ENCODE peak calls at places on chromosome 21, in seven cellular contexts. N is GM13977, V is upper lobe of right lung, A is pancreas, R is foreskin fibroblast, H is AG04450, I is fibroblast of the aortic adventitia. P is an unnamed sample.

GRCh38 chr21:44085491-44086321 is 21.5 kb upstream of the PWP2 start:
- DNase-seq in I (no peak), N (no peak), H (no peak), R (no peak), V (peak; percentile 53), A (no peak), P (peak; percentile 36)

GRCh38 chr21:15928686-15929085 is 198.9 kb downstream of the USP25 start:
- DNase-seq in R (no peak), N (no peak), A (no peak), H (no peak), V (no peak), I (no peak), P (no peak)

GRCh38 chr21:42047821-42048613 is 23.1 kb upstream of the UMODL1 start:
- DNase-seq in V (no peak), R (peak; percentile 93), I (peak; percentile 91), H (peak; percentile 94), N (peak; percentile 55), A (peak; percentile 52), P (no peak)

GRCh38 chr21:33492571-33492970 is 1.1 kb upstream of the DNAJC28 start:
- DNase-seq in V (no peak), R (peak; percentile 64), H (no peak), A (no peak), I (peak; percentile 60), N (no peak), P (no peak)

GRCh38 chr21:29885491-29885890 is 54.3 kb downstream of the GRIK1 start:
- DNase-seq in V (no peak), H (no peak), N (no peak), R (no peak), I (no peak), A (no peak), P (no peak)

GRCh38 chr21:41280115-41280919 is 36.3 kb upstream of the FAM3B start:
- DNase-seq in R (peak; percentile 41), N (no peak), V (no peak), H (peak; percentile 52), I (peak; percentile 96), A (no peak), P (no peak)

GRCh38 chr21:33664135-33664534 is 21.8 kb downstream of the ITSN1 start:
- DNase-seq in R (no peak), N (no peak), A (no peak), I (no peak), H (no peak), V (no peak), P (no peak)

GRCh38 chr21:41446571-41446970 is 20.5 kb downstream of the MX1 start:
- DNase-seq in A (no peak), R (no peak), V (no peak), I (no peak), N (no peak), H (no peak), P (no peak)

GRCh38 chr21:42578034-42578433 is 64.4 kb downstream of the SLC37A1 start:
- DNase-seq in H (no peak), R (no peak), I (no peak), V (peak; percentile 40), N (no peak), A (no peak), P (no peak)

GRCh38 chr21:43727571-43728466 is 8.9 kb downstream of the PDXK start:
- DNase-seq in A (no peak), H (no peak), I (no peak), N (no peak), V (peak; percentile 88), R (peak; percentile 60), P (peak; percentile 64)

GRCh38 chr21:42518216-42518615 is 4.6 kb downstream of the SLC37A1 start:
- DNase-seq in I (peak; percentile 30), R (no peak), A (no peak), H (no peak), V (no peak), N (no peak), P (no peak)

GRCh38 chr21:24895885-24896734 is 711.2 kb downstream of the MRPL39 start:
- DNase-seq in I (peak; percentile 10), V (no peak), A (no peak), H (no peak), N (no peak), R (no peak), P (no peak)

GRCh38 chr21:36747815-36748381 is 49.0 kb downstream of the SIM2 start:
- DNase-seq in A (peak; percentile 48), N (peak; percentile 86), H (no peak), I (no peak), V (peak; percentile 61), R (peak; percentile 21), P (peak; percentile 62)

GRCh38 chr21:37032877-37033471 is 26.5 kb downstream of the RIPPLY3 start:
- DNase-seq in H (peak; percentile 3), I (peak; percentile 61), R (peak; percentile 63), N (no peak), A (no peak), V (no peak), P (no peak)

GRCh38 chr21:25871566-25871965 is 136.8 kb downstream of the GABPA start:
- DNase-seq in H (no peak), A (no peak), I (no peak), V (no peak), R (no peak), N (no peak), P (no peak)

GRCh38 chr21:44919111-44919912 is 1.4 kb downstream of the ITGB2 start:
- DNase-seq in I (no peak), H (no peak), N (no peak), A (no peak), R (no peak), V (peak; percentile 86), P (peak; percentile 22)

GRCh38 chr21:26148834-26149354 is 21.7 kb downstream of the APP start:
- DNase-seq in A (no peak), I (peak; percentile 83), R (no peak), H (no peak), N (no peak), V (no peak), P (no peak)

GRCh38 chr21:36113647-36114428 is 21.0 kb upstream of the CBR3 start:
- DNase-seq in H (no peak), I (no peak), R (no peak), V (peak; percentile 94), N (no peak), A (no peak), P (no peak)

GRCh38 chr21:33428669-33429068 is 25.5 kb downstream of the IFNGR2 start:
- DNase-seq in R (peak; percentile 34), A (no peak), N (no peak), H (no peak), I (peak; percentile 13), V (peak; percentile 75), P (no peak)

GRCh38 chr21:26795866-26796329 is 49.3 kb downstream of the ADAMTS1 start:
- DNase-seq in V (no peak), H (peak; percentile 96), N (no peak), R (peak; percentile 86), I (peak; percentile 98), A (peak; percentile 33), P (peak; percentile 37)

GRCh38 chr21:36065497-36066036 is 4.3 kb upstream of the CBR1 start:
- DNase-seq in H (no peak), V (no peak), A (no peak), R (peak; percentile 63), I (peak; percentile 77), N (no peak), P (no peak)

GRCh38 chr21:36821032-36821299 is 122.1 kb downstream of the SIM2 start:
- DNase-seq in H (no peak), R (no peak), V (no peak), N (no peak), A (no peak), I (no peak), P (no peak)

GRCh38 chr21:45926281-45926680 is 55.3 kb upstream of the COL6A1 start:
- DNase-seq in V (no peak), H (no peak), A (no peak), N (no peak), I (peak; percentile 16), R (no peak), P (no peak)
- TF ChIP-seq CTCF in V (no peak), H (peak; percentile 17), A (no peak), N (no peak), I (peak; percentile 28), R (no peak), P (no peak)

DNA sequence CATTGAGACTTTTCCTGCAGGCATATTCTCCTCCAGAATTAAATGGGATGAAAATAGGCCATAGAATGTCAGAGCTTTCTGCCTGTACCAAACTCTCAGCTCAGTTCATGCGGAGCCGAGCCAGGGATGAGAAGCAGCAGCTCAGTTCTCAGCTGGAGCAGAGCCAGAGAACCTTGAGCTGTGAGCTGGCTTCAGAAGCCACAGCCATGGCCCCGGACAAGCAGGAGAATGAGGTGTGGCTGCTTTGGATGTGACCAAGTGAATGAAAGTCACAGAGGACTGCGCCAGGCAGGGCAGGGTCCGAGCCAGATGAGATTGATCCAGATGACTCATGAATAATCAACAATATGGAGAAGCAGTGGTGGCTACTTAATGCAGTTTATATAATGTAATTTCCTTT is 633.8 kb downstream of the NCAM2 start:
- DNase-seq in A (peak; percentile 14), H (no peak), V (no peak), R (no peak), I (peak; percentile 13), N (no peak), P (no peak)
- TF ChIP-seq CTCF in A (no peak), H (no peak), V (no peak), R (no peak), I (no peak), N (no peak), P (no peak)

DNA sequence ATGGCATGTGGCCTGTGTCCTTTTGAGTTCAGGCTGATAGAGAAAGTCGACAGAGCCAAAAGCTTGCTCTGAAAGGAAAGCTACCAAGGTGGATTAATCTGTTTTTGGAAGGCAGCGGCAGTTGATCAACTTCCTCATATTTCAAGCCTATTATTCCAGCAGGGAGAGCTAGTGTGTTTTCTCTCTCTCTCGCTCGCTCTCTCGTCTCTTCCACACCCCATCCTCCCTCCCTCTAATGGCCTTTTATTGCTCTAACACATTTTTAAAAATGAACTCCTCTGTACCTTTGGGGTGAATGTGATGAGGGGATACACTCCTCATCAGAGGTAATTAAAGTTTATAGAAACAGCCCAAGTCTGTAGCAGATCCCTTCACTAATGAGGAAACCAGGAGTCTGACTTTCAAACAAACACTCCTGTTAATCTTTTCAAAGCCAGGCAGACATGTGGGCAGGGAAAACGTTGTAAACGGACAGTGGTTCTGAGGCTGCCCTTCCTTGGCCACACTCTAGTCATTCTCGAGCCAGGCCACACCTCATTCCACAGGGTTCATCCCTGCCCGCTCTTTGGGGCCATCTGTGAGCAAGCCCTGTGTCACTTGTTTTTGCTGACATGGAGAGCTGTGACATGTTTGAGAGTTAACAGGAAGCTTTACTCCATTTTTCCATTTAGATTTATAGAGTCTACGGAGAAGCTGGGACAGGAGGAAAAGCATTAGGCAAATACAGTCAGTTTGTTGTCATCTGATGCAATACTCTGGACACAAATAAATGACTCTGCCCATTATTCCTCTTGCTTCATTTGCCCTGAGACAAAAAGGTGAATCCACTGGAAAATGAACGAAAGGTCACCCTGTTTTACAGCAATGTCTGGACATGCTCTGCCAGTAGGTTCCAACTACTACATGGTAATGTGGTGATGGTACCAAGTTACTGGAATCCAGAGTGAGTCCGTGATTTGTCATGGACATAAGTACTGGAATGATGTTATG is 126.7 kb downstream of the CLIC6 start:
- DNase-seq in R (peak; percentile 91), H (no peak), A (no peak), I (peak; percentile 68), N (no peak), V (no peak), P (no peak)
- TF ChIP-seq CTCF in R (peak; percentile 9), H (no peak), A (no peak), I (peak; percentile 12), N (no peak), V (no peak), P (peak; percentile 14)

GRCh38 chr21:14768042-14768441 is 221.9 kb upstream of the SAMSN1 start:
- DNase-seq in I (no peak), H (no peak), R (no peak), A (no peak), V (no peak), N (no peak), P (no peak)

GRCh38 chr21:14771587-14771986 is 225.5 kb upstream of the SAMSN1 start:
- DNase-seq in V (no peak), I (no peak), H (no peak), A (no peak), N (no peak), R (no peak), P (no peak)

GRCh38 chr21:14773777-14774345 is 227.7 kb upstream of the SAMSN1 start:
- DNase-seq in H (no peak), R (no peak), I (peak; percentile 36), N (no peak), A (peak; percentile 55), V (no peak), P (peak; percentile 15)
- TF ChIP-seq CTCF in H (no peak), R (no peak), I (peak; percentile 53), N (peak; percentile 69), A (peak; percentile 58), V (peak; percentile 65), P (peak; percentile 51)

P was measured in left ventricle myocardium inferior.